ENCODE peak calls at places on chromosomes 13 and 19, in seven cellular contexts. R is HFFc6, N is progenitor cell of endocrine pancreas, V is fibroblast of villous mesenchyme, W is dorsolateral prefrontal cortex, Y is AG09309, H is stomach. E is an unnamed sample.

GRCh38 chr13:113663934-113664333 is 3.1 kb upstream of the GRK1 start:
- DNase-seq in Y (no peak), H (peak), R (no peak), N (no peak), W (peak), V (no peak), E (peak)

GRCh38 chr19:38482496-38482895 is 49.0 kb downstream of the RYR1 start:
- DNase-seq in H (no peak), V (no peak), N (no peak), R (no peak), W (no peak), Y (no peak), E (no peak)

GRCh38 chr19:907183-907853 is 5.7 kb downstream of the R3HDM4 start:
- DNase-seq in V (no peak), W (no peak), R (no peak), N (no peak), Y (no peak), H (no peak), E (no peak)

GRCh38 chr13:112947796-112948195 is 21.2 kb upstream of the MCF2L start:
- DNase-seq in H (no peak), N (no peak), W (no peak), Y (no peak), V (no peak), R (no peak), E (no peak)

GRCh38 chr19:2587001-2587719 is 111.2 kb downstream of the GADD45B start:
- DNase-seq in Y (no peak), V (no peak), N (no peak), W (no peak), R (no peak), H (no peak), E (no peak)

GRCh38 chr13:28494861-28495585 is at the start of gene FLT1:
- DNase-seq in N (peak), H (peak), V (peak), R (peak), W (no peak), Y (no peak), E (peak)

GRCh38 chr19:38483016-38483630 is 49.6 kb downstream of the RYR1 start:
- DNase-seq in W (no peak), H (no peak), Y (no peak), N (no peak), V (no peak), R (no peak), E (no peak)

GRCh38 chr19:35168261-35168660 is 13.7 kb downstream of the FXYD5 start:
- DNase-seq in W (no peak), V (no peak), R (peak), H (no peak), N (no peak), Y (no peak), E (no peak)

GRCh38 chr13:44196186-44196751 is 177.4 kb upstream of the SERP2 start:
- DNase-seq in N (no peak), W (no peak), Y (no peak), H (no peak), R (no peak), V (no peak), E (no peak)

GRCh38 chr13:20090349-20090748 is 70.5 kb downstream of the GJA3 start:
- DNase-seq in R (no peak), H (no peak), Y (no peak), W (no peak), V (no peak), N (no peak), E (no peak)
- TF ChIP-seq CTCF in R (peak), H (no peak), Y (peak), W (peak), V (no peak), N (no peak), E (no peak)

DNA sequence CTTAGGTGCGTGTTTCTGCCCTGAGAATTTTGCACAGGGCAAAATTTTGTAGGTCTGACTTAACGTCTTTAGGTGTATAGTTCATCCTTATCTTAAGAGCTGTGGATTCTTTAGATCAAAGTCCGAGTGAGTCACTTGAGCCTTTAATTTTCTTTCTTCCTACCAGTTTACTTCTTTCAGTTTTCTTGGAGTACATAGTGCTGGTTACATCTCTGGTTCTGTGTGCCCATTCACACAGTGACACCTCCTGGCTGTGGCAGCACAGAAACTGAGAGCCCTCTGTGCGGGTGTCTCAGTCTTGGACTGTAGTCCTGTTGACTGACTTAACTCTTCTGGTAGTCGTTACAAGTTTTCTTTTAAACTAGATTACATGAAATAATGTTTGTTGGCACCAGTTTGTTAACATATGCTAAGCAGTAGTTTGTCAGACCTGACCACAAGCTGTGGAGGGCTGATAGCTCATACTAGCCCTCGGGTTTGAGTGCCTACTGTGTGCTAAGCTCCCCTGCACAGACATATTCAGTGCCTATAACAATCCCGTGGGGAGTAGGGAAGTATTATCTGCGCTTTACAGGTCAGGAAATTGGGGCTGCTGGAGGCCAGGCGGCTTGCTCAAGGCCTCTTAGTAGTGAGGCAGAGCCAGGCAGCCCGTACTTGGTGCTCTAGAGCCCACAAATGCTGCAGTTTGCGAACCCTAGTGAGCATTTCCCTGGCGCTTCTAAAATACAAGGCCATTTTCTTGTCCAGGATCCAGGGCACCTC is 1.6 kb downstream of the GATAD2A start:
- DNase-seq in R (peak), N (no peak), V (peak), W (no peak), H (peak), Y (no peak), E (no peak)
- TF ChIP-seq CTCF in R (peak), N (no peak), V (peak), W (peak), H (no peak), Y (peak), E (no peak)

GRCh38 chr13:22926176-22927007 is 254.4 kb upstream of the SGCG start:
- DNase-seq in W (no peak), R (no peak), N (no peak), H (no peak), V (peak), Y (no peak), E (peak)
- TF ChIP-seq CTCF in W (no peak), R (no peak), N (no peak), H (no peak), V (peak), Y (no peak), E (no peak)

DNA sequence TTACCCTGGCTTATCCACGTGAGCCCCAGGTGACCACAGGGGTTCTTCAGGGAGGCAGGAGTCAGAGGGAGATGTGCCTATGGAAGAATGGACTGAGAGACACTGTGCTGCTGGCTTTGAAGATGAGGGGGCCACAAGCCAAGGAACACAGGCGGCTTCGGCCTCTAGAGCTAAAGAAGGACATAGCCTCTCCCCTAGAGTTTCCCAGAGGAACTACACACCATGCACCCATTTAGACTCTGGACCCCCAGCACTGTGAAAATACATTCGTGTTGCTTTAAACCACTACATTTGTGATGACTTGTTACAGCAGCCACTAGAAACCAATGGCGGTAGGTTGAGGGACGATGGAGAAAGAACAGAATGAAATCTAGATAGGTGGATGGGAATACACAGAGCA is 13.7 kb upstream of the ATF5 start:
- DNase-seq in Y (no peak), W (no peak), R (no peak), N (no peak), V (no peak), H (no peak), E (no peak)
- TF ChIP-seq CTCF in Y (no peak), W (no peak), R (peak), N (peak), V (no peak), H (no peak), E (peak)

GRCh38 chr19:18065173-18065495 is 21.6 kb downstream of the IL12RB1 start:
- DNase-seq in H (no peak), Y (no peak), V (no peak), W (no peak), N (no peak), R (no peak), E (no peak)

GRCh38 chr19:18060472-18060871 is 26.3 kb downstream of the IL12RB1 start:
- DNase-seq in R (no peak), N (no peak), W (no peak), Y (no peak), H (no peak), V (no peak), E (no peak)

GRCh38 chr19:18062043-18062442 is 24.7 kb downstream of the IL12RB1 start:
- DNase-seq in W (no peak), V (no peak), R (no peak), N (no peak), H (no peak), Y (no peak), E (no peak)

GRCh38 chr19:18059902-18060301 is 26.8 kb downstream of the IL12RB1 start:
- DNase-seq in H (no peak), V (no peak), Y (no peak), N (no peak), R (no peak), W (no peak), E (no peak)

GRCh38 chr19:18063463-18063862 is 23.3 kb downstream of the IL12RB1 start:
- DNase-seq in R (no peak), Y (no peak), N (peak), H (no peak), V (no peak), W (no peak), E (no peak)
- TF ChIP-seq CTCF in R (no peak), Y (peak), N (peak), H (no peak), V (no peak), W (peak), E (no peak)

DNA sequence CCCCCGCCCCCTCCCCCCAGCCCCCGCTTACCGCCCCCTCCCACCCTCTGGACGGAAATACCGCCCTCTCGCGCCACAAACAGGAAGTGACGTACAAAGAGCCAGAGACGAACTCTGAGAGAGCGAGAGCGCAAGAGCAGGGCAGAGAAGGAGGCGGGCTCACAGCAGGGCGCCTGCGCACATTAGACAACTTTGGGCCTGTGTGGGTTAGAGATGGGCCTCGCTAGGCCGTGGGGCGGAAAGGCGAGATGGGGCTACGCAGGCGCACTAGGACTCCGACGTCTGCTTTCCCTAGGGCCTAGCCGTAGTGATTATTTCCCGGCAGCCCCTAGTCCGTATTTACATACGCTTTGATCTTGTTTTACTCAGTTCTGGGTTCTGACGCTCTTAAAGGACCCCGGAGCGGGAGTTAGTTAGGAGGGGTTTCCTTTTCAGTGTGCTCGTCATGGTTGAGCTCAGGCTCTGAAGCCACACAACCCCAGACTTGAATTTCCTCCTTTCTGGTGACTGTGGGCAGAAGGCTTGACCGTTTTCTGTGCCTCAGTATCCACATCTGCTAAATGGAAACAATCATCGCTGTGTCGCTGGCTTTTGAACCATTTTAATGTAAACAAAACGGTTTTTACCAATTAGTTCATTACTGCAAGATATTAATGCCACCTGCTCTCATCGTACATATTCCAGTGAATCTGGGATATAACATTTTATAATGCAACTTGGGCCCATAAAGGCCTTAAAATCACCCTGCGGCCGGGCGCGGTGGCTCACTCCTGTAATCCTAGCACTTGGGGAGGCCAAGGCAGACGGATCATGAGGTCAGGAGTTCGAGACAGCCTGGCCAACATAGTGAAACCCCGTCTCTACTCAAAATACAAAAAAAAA is 449 bp upstream of the AKT2 start:
- DNase-seq in V (peak), W (peak), N (peak), R (peak), H (peak), Y (peak), E (peak)
- TF ChIP-seq CTCF in V (no peak), W (peak), N (no peak), R (peak), H (no peak), Y (no peak), E (no peak)

GRCh38 chr13:26132756-26133155 is 80.9 kb upstream of the SHISA2 start:
- DNase-seq in V (peak), W (no peak), R (peak), Y (no peak), N (no peak), H (no peak), E (no peak)
- TF ChIP-seq CTCF in V (peak), W (peak), R (peak), Y (peak), N (no peak), H (no peak), E (no peak)

DNA sequence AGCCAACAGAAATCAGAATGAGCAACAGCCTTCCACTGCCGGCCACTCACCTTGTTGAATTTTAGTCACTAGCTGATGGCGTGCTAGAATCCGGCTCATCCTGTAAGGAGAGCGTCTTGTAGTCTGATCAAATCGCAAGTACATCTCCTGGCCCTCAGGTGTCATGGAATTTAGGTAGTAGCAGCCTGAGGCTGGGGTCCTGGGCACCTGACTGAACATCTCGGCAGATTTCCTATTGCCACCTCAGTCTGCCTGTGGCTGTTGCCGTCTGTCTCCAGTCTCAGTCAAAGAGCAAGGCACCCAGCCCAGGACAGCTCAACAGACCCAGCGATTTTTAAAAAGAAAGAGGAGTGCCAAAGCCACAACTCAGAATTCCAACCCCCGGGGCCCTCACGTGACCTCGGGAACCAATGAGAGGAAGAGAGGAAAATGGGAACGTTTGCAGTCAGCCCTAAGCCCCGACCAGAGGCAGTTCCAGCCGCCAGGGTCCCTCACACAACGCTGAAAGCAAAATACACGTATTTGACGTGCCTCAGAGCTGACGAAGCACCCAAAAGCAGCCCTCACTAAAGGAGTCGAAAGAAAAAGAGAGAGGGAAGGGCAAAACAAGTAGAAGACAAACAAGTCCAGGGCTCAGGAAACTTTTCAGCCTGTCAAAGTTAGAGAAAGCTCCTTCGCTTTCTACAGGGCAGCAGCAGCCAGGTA is at the start of gene STARD13:
- DNase-seq in W (peak), V (peak), R (peak), N (peak), H (peak), Y (peak), E (peak)
- TF ChIP-seq CTCF in W (peak), V (peak), R (peak), N (peak), H (peak), Y (peak), E (no peak)

DNA sequence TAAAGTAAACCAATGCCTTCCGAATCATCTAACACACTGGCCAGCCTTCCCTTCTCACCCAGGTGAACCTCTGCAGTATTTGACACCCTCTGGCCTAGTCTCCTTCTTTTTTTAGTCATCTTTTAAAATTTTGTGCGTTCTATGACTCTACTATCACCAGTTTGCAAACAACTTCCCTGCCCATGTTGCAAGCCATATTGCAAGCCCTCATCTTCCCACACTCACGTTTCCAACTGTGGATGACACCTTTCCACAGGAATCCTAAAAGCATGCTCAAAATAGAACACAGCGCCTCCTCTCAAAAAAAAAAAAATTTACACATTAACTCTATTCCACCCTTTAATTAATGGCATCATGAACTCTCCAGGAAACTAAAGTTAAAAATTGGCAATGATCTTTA is 440.1 kb downstream of the EFNB2 start:
- DNase-seq in W (no peak), H (no peak), V (no peak), N (no peak), Y (no peak), R (no peak), E (no peak)
- TF ChIP-seq CTCF in W (no peak), H (no peak), V (no peak), N (no peak), Y (no peak), R (peak), E (no peak)

E was measured in mesothelial cell of epicardium.